ENCODE peak calls at places on chromosomes 12 and 14, in five cellular contexts. L, U, Z, D and P are unnamed samples.

GRCh38 chr12:87216436-87216835 is 812.8 kb downstream of the C12orf50 start:
- DNase-seq in D (peak), L (no peak), Z (peak), U (no peak), P (peak)

GRCh38 chr12:119994892-119995658 is 6.0 kb downstream of the BICDL1 start:
- DNase-seq in U (no peak), Z (no peak), L (no peak), D (no peak), P (no peak)

GRCh38 chr12:32043928-32044549 is 62.6 kb upstream of the BICD1 start:
- DNase-seq in L (no peak), D (no peak), U (no peak), Z (no peak), P (no peak)

GRCh38 chr14:64838656-64839055 is 41.1 kb downstream of the SPTB start:
- DNase-seq in Z (no peak), U (no peak), L (peak), D (no peak), P (no peak)

GRCh38 chr12:2501464-2502181 is 293.1 kb upstream of the FKBP4 start:
- DNase-seq in U (no peak), Z (peak), L (no peak), D (no peak), P (no peak)

GRCh38 chr14:100466111-100466856 is 120.9 kb downstream of the BEGAIN start:
- DNase-seq in Z (no peak), U (no peak), L (no peak), D (no peak), P (no peak)

GRCh38 chr14:96711559-96712267 is 85.5 kb upstream of the VRK1 start:
- DNase-seq in D (no peak), Z (no peak), U (no peak), L (no peak), P (no peak)

GRCh38 chr12:15540469-15540872 is 218.2 kb downstream of the PTPRO start:
- DNase-seq in Z (peak), U (no peak), L (no peak), D (peak), P (peak)

GRCh38 chr14:105537580-105538474 is 11.4 kb downstream of the TMEM121 start:
- DNase-seq in U (no peak), Z (peak), D (no peak), L (no peak), P (no peak)

GRCh38 chr12:34398706-34399630 is 376.7 kb downstream of the ALG10 start:
- DNase-seq in L (peak), Z (no peak), U (no peak), D (no peak), P (no peak)

GRCh38 chr14:69325646-69326265 is 65.8 kb downstream of the GALNT16 start:
- DNase-seq in D (no peak), Z (no peak), U (no peak), L (peak), P (no peak)

GRCh38 chr12:116529048-116529447 is 30.1 kb upstream of the MAP1LC3B2 start:
- DNase-seq in Z (peak), L (peak), D (peak), U (no peak), P (peak)

GRCh38 chr12:108386704-108387360 is 47.7 kb upstream of the CMKLR1 start:
- DNase-seq in L (no peak), U (no peak), D (peak), Z (no peak), P (no peak)

GRCh38 chr12:127108360-127109215 is 1158.4 kb upstream of the TMEM132C start:
- DNase-seq in U (no peak), L (no peak), D (peak), Z (peak), P (peak)

GRCh38 chr12:27394676-27395075 is 51.9 kb upstream of the SMCO2 start:
- DNase-seq in D (no peak), U (no peak), Z (no peak), L (no peak), P (no peak)

GRCh38 chr12:80868576-80868975 is 69.2 kb downstream of the LIN7A start:
- DNase-seq in L (no peak), D (no peak), U (no peak), Z (no peak), P (no peak)

GRCh38 chr12:45279916-45280547 is 64.1 kb downstream of the ANO6 start:
- DNase-seq in U (no peak), Z (no peak), L (no peak), D (no peak), P (no peak)
- H3K4me3 ChIP-seq in U (no peak), Z (no peak), L (no peak), D (no peak), P (no peak)

DNA sequence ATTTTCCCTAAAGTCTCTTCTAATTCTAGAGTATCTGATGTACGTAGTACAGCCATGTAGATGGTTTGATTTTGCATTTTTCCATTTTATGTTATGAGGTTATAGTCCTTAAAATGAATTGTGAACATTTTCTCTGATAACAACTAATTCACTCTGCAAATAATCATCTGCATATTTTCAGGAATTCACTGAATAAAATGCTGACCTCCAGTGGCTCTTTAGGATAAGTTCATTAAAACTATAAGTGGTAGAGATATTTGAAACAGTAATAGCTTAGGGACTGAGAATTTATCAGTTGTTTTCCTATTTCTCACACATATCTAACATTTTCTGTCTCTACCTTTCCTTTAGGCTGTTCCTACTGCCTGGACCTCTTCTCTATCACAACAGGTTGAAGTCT is 4.4 kb downstream of the MSRB3 start:
- DNase-seq in D (no peak), L (no peak), U (no peak), Z (no peak), P (no peak)
- TF ChIP-seq CTCF in D (peak), L (no peak), U (peak), Z (no peak), P (peak)

DNA sequence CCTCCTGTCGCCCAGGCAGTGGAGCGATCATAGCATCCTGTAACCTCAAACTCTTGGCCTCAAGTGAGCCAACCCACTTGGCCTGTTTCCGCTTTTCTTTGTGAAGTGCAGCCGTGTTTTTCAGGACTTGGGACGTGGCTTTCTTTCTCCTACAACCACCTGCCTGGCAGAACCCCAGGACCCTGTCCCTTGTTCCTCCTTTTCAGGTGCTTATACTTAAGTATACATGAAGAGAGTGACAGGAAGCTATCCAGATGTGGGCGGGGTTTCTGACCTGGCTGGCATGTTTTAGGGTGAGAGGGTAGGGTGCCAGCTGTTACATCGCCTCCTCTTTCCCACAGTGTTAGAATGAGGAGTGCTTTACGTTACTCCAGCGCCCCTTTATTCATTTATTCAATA is 684 bp downstream of the ZNF140 start:
- DNase-seq in Z (no peak), L (no peak), D (no peak), U (no peak), P (no peak)
- H3K4me3 ChIP-seq in Z (peak), L (no peak), D (peak), U (peak), P (peak)

GRCh38 chr12:109433618-109434017 is 43.5 kb downstream of the KCTD10 start:
- DNase-seq in L (no peak), Z (no peak), D (peak), U (no peak), P (no peak)
- TF ChIP-seq CTCF in L (no peak), Z (peak), D (peak), U (peak), P (peak)

DNA sequence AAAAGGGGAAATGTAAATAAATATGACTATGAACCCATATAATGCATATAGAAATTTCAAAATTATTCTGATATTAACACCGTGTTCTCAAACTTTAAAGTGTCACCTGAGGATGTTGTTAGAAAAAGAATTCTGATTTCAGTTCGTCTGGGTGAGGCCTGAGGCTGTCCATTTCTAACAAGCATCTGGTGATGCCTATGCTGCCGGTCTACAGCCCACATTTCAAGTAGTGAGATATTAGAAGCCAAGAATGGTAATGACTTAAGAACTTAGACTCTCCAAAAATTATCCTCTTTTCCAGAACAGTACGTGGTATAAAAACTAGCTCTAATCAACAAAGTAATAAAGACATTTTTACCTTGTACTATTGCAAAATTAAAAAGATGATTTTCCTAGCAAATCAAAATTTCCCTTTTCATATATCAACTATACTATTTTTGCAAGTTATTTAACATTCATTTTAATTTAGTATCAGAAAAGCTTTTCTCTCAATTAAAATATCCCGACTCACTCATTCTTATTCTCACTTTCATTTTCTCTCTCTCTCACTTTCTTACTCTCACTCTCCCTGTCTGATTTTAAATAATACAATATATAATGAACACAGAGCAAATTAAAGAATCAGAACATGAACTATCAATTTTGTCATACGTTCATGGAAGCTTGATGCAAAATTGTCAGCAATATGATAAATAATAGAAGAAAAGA is 35.0 kb downstream of the PIK3C2G start:
- DNase-seq in Z (no peak), U (no peak), L (no peak), D (peak), P (peak)
- H3K4me3 ChIP-seq in Z (no peak), U (peak), L (no peak), D (peak), P (peak)

GRCh38 chr12:110185626-110186025 is 61.5 kb downstream of the IFT81 start:
- DNase-seq in D (no peak), U (no peak), Z (no peak), L (no peak), P (no peak)

GRCh38 chr12:110183386-110183785 is 59.2 kb downstream of the IFT81 start:
- DNase-seq in D (no peak), U (no peak), L (no peak), Z (no peak), P (no peak)

GRCh38 chr12:110180591-110181005 is 56.4 kb downstream of the IFT81 start:
- DNase-seq in L (no peak), D (peak), U (no peak), Z (no peak), P (peak)

GRCh38 chr12:110186059-110186458 is 61.9 kb downstream of the IFT81 start:
- DNase-seq in Z (no peak), U (no peak), D (no peak), L (no peak), P (no peak)
- TF ChIP-seq CTCF in Z (no peak), U (no peak), D (no peak), L (no peak), P (no peak)